ENCODE peak calls at places on chromosomes 6 and 20, in five cellular contexts. W is AG10803, Z is fibroblast of the aortic adventitia, H is HepG2, C is RWPE1. R is an unnamed sample.
A peak's percentile ranks its signal among the peaks of the same experiment; 100 is the strongest.

GRCh38 chr6:56484669-56485068 is 158.0 kb downstream of the DST start:
- DNase-seq in W (peak; percentile 35), Z (peak; percentile 54), H (no peak), C (no peak), R (no peak)

GRCh38 chr6:154937306-154938244 is 57.5 kb upstream of the TIAM2 start:
- DNase-seq in W (peak; percentile 52), Z (peak; percentile 48), H (no peak), C (no peak), R (no peak)

GRCh38 chr6:44237813-44238433 is 9.0 kb upstream of the HSP90AB1 start:
- DNase-seq in W (peak; percentile 56), Z (peak; percentile 59), H (peak; percentile 51), C (no peak), R (peak; percentile 90)

GRCh38 chr6:33662318-33662717 is 41.2 kb downstream of the ITPR3 start:
- DNase-seq in W (no peak), Z (no peak), H (no peak), C (no peak), R (no peak)

GRCh38 chr20:1880529-1881239 is 14.5 kb upstream of the SIRPA start:
- DNase-seq in W (no peak), Z (no peak), H (no peak), C (no peak), R (no peak)

GRCh38 chr20:30489604-30490003 is 767.9 kb upstream of the DEFB115 start:
- DNase-seq in W (no peak), Z (no peak), H (no peak), C (no peak), R (no peak)

GRCh38 chr6:124961784-124962611 is at the start of gene RNF217:
- DNase-seq in W (peak; percentile 77), Z (peak; percentile 83), H (no peak), C (peak; percentile 44), R (peak; percentile 31)

GRCh38 chr6:165383323-165383722 is 73.9 kb upstream of the C6orf118 start:
- DNase-seq in W (no peak), Z (no peak), H (no peak), C (no peak), R (no peak)

GRCh38 chr20:2144850-2145249 is 43.2 kb downstream of the STK35 start:
- DNase-seq in W (no peak), Z (no peak), H (no peak), C (no peak), R (no peak)

GRCh38 chr6:74946961-74947360 is 258.9 kb downstream of the COL12A1 start:
- DNase-seq in W (peak; percentile 57), Z (peak; percentile 78), H (peak; percentile 4), C (peak; percentile 54), R (no peak)

GRCh38 chr6:30612213-30612612 is 4.8 kb downstream of the PPP1R10 start:
- DNase-seq in W (peak; percentile 49), Z (peak; percentile 60), H (no peak), C (no peak), R (no peak)

GRCh38 chr6:117505337-117505736 is 22.9 kb downstream of the DCBLD1 start:
- DNase-seq in W (peak; percentile 65), Z (no peak), H (no peak), C (no peak), R (no peak)

GRCh38 chr20:58216334-58216733 is 12.1 kb downstream of the ANKRD60 start:
- DNase-seq in W (peak; percentile 37), Z (no peak), H (no peak), C (no peak), R (no peak)

GRCh38 chr20:52193886-52194545 is 2.4 kb upstream of the ZFP64 start:
- DNase-seq in W (no peak), Z (no peak), H (no peak), C (no peak), R (no peak)

GRCh38 chr6:150456902-150457643 is 88.3 kb downstream of the IYD start:
- DNase-seq in W (no peak), Z (no peak), H (no peak), C (no peak), R (no peak)

GRCh38 chr6:109236140-109237081 is 141.1 kb downstream of the CEP57L1 start:
- DNase-seq in W (no peak), Z (no peak), H (peak; percentile 46), C (no peak), R (peak; percentile 36)

GRCh38 chr6:133833905-133834304 is 55.0 kb upstream of the TCF21 start:
- DNase-seq in W (no peak), Z (no peak), H (no peak), C (no peak), R (no peak)

GRCh38 chr6:149942461-149942829 is 631 bp downstream of the ULBP2 start:
- DNase-seq in W (no peak), Z (no peak), H (no peak), C (no peak), R (no peak)

GRCh38 chr6:6436366-6436765 is 115.9 kb upstream of the F13A1 start:
- DNase-seq in W (no peak), Z (no peak), H (no peak), C (no peak), R (no peak)

GRCh38 chr20:48972816-48973215 is 51.3 kb downstream of the ARFGEF2 start:
- DNase-seq in W (no peak), Z (no peak), H (no peak), C (no peak), R (no peak)

GRCh38 chr20:2603816-2604505 is 48.5 kb upstream of the NOP56 start:
- DNase-seq in W (no peak), Z (no peak), H (no peak), C (no peak), R (no peak)

GRCh38 chr6:1726341-1726763 is 116.6 kb downstream of the FOXC1 start:
- DNase-seq in W (no peak), Z (no peak), H (no peak), C (no peak), R (no peak)

GRCh38 chr6:7058250-7058923 is 49.4 kb upstream of the RREB1 start:
- DNase-seq in W (peak; percentile 94), Z (peak; percentile 92), H (peak; percentile 77), C (peak; percentile 95), R (no peak)

GRCh38 chr20:13858496-13859270 is 73.9 kb downstream of the NDUFAF5 start:
- DNase-seq in W (peak; percentile 32), Z (no peak), H (no peak), C (no peak), R (no peak)

GRCh38 chr6:138986578-138986977 is 1.5 kb downstream of the REPS1 start:
- DNase-seq in W (peak; percentile 31), Z (peak; percentile 36), H (peak; percentile 27), C (no peak), R (no peak)

GRCh38 chr20:45704969-45705637 is at the start of gene WFDC10B:
- DNase-seq in W (no peak), Z (no peak), H (no peak), C (no peak), R (no peak)

GRCh38 chr20:50996901-50997830 is 25.7 kb downstream of the KCNG1 start:
- DNase-seq in W (peak; percentile 40), Z (no peak), H (no peak), C (peak; percentile 56), R (no peak)

GRCh38 chr6:30876039-30876730 is 8.1 kb upstream of the DDR1 start:
- DNase-seq in W (peak; percentile 43), Z (peak; percentile 77), H (no peak), C (peak; percentile 88), R (peak; percentile 6)

GRCh38 chr20:32972181-32973076 is 31.8 kb downstream of the SUN5 start:
- DNase-seq in W (no peak), Z (no peak), H (no peak), C (no peak), R (peak; percentile 87)

GRCh38 chr20:61560361-61560853 is 308.3 kb downstream of the CDH4 start:
- DNase-seq in W (peak; percentile 91), Z (peak; percentile 64), H (no peak), C (peak; percentile 27), R (no peak)

GRCh38 chr6:35774116-35774794 is 2.1 kb upstream of the CLPSL2 start:
- DNase-seq in W (no peak), Z (no peak), H (no peak), C (no peak), R (no peak)

GRCh38 chr6:157830354-157831017 is 7.4 kb downstream of the SNX9 start:
- DNase-seq in W (no peak), Z (no peak), H (no peak), C (no peak), R (peak; percentile 34)

GRCh38 chr20:19993937-19994667 is 23.1 kb upstream of the NAA20 start:
- DNase-seq in W (peak; percentile 78), Z (peak; percentile 56), H (no peak), C (peak; percentile 84), R (no peak)

DNA sequence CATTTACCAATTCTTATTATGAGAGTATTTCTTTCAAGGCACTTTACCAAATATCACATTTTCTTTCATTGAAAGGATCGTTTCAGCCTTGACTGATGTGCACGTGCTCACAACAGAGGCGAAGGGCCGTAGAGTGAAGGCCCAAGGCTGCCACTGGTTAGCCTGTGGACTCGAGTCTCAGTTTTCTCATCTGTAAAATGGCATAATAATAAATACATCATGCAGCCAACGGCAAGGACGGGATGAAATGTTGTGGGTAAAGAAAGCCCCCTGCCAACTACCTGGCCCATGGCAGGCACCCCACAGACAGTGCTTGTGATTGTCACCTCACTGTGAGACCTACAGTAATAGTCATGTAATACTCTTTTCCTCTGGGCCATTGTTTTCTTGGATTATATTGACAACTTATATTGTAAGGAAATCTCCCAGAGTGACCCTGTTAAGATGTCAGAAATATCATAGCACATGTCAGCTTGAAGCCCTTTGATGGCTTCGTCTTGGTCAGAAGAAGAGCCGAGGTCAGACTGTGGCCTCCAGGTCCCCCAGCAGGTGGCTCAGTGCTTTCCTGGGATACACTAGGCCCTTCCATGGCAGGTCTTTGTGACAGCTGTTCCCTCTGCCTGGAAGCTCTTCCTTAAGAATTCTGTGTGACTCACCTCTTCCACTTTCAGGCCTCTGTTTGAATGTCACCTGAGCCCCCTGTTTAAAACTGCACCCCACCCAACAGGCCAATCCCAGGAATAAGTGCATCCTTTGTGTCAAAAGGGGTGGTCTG is 36.3 kb downstream of the FAM50B start:
- DNase-seq in W (no peak), Z (no peak), H (peak; percentile 69), C (peak; percentile 19), R (no peak)
- TF ChIP-seq CTCF in W (peak; percentile 38), Z (no peak), H (peak; percentile 82), C (no peak), R (no peak)

GRCh38 chr6:129733290-129733689 is 23.3 kb upstream of the ARHGAP18 start:
- DNase-seq in W (no peak), Z (no peak), H (peak; percentile 58), C (no peak), R (no peak)
- TF ChIP-seq CTCF in W (no peak), Z (no peak), H (peak; percentile 63), C (no peak), R (no peak)

DNA sequence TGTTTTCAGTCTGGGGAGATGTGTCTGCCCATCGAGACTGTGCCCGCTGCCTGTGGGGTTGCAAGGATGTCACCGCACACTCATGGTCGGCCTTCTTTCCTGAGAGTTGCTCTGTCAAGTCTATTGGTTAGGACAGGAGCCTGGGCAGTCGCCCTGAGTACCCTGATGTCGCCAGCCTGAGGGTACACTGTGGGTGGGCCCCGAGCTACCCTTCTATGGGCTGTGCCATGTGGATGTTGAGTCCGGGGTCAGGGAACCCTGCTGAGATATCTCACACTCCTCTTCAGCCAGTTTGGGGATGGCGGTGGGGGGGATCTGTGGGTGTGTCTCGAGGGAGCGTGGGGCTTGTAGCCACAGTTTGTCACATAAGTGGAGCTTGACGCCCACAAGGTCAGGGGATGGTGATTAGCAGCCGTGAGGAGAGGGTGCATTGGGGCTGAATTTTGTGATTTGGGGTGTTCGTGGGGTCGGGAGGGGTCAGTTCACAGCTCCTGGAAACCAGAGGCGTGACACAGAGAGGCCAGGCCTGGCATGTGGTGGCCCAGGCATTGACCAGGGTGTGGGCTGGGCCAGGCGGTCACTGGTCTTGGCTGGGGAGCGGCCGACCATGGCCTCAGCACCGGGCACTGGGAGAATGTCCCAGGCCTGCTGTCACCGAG is 1.5 kb upstream of the NPBWR2 start:
- DNase-seq in W (no peak), Z (no peak), H (no peak), C (no peak), R (no peak)
- TF ChIP-seq CTCF in W (no peak), Z (no peak), H (no peak), C (no peak), R (no peak)

GRCh38 chr20:62832212-62832922 is 15.5 kb downstream of the COL9A3 start:
- DNase-seq in W (no peak), Z (no peak), H (no peak), C (no peak), R (peak; percentile 78)
- TF ChIP-seq CTCF in W (no peak), Z (no peak), H (no peak), C (no peak), R (no peak)